ENCODE peak calls at places on chromosomes 4 and X, in four cellular contexts. V is AG10803; R is CD4-positive, alpha-beta T cell; E is pancreas. P is an unnamed sample.
A peak's percentile ranks its signal among the peaks of the same experiment; 100 is the strongest.

GRCh38 chr4:7651461-7651921 is 216.8 kb upstream of the PSAPL1 start:
- DNase-seq in V (no peak), R (no peak), E (no peak), P (no peak)

GRCh38 chrX:11444052-11444451 is 150.8 kb downstream of the AMELX start:
- DNase-seq in V (no peak), R (no peak), E (no peak), P (no peak)

GRCh38 chr4:83961575-83961974 is 425.7 kb downstream of the GPAT3 start:
- DNase-seq in V (peak; percentile 34), R (no peak), E (no peak), P (no peak)

GRCh38 chr4:121654738-121655137 is 42.0 kb downstream of the ANXA5 start:
- DNase-seq in V (no peak), R (no peak), E (no peak), P (no peak)

GRCh38 chrX:47936940-47937317 is 66.9 kb downstream of the ZNF182 start:
- DNase-seq in V (no peak), R (no peak), E (no peak), P (no peak)

GRCh38 chrX:19852014-19853005 is 35.1 kb downstream of the SH3KBP1 start:
- DNase-seq in V (peak; percentile 60), R (no peak), E (no peak), P (no peak)

GRCh38 chrX:12974217-12974796 is 603 bp upstream of the TMSB4X start:
- DNase-seq in V (peak; percentile 72), R (peak; percentile 58), E (peak; percentile 58), P (peak; percentile 71)

GRCh38 chr4:164396439-164396838 is 357.5 kb upstream of the SMIM31 start:
- DNase-seq in V (no peak), R (no peak), E (no peak), P (no peak)

GRCh38 chrX:40663078-40663740 is 15.8 kb upstream of the CXorf38 start:
- DNase-seq in V (no peak), R (no peak), E (no peak), P (no peak)

GRCh38 chr4:6761540-6762243 is 20.8 kb upstream of the KIAA0232 start:
- DNase-seq in V (no peak), R (no peak), E (no peak), P (no peak)

GRCh38 chr4:51884606-51885005 is 41.7 kb downstream of the DCUN1D4 start:
- DNase-seq in V (no peak), R (no peak), E (no peak), P (no peak)

GRCh38 chr4:25590171-25590570 is 65.5 kb upstream of the SLC34A2 start:
- DNase-seq in V (no peak), R (no peak), E (no peak), P (no peak)

GRCh38 chr4:184167576-184167975 is 50.1 kb downstream of the ENPP6 start:
- DNase-seq in V (no peak), R (no peak), E (no peak), P (no peak)

GRCh38 chr4:26261400-26261799 is 59.4 kb upstream of the RBPJ start:
- DNase-seq in V (no peak), R (no peak), E (no peak), P (no peak)

GRCh38 chrX:47629419-47630210 is at the start of gene CFP:
- DNase-seq in V (no peak), R (no peak), E (no peak), P (no peak)

GRCh38 chrX:154775611-154776349 is 13.1 kb downstream of the DKC1 start:
- DNase-seq in V (no peak), R (no peak), E (no peak), P (no peak)

GRCh38 chr4:145487626-145488025 is 6.0 kb downstream of the SMAD1 start:
- DNase-seq in V (no peak), R (no peak), E (no peak), P (no peak)

GRCh38 chr4:123250843-123251242 is 145.8 kb upstream of the SPRY1 start:
- DNase-seq in V (peak; percentile 20), R (no peak), E (no peak), P (no peak)

GRCh38 chr4:111937368-111937767 is 207.9 kb upstream of the FAM241A start:
- DNase-seq in V (peak; percentile 63), R (no peak), E (no peak), P (no peak)

GRCh38 chrX:120604359-120604782 is 470 bp downstream of the MCTS1 start:
- DNase-seq in V (peak; percentile 75), R (no peak), E (no peak), P (peak; percentile 54)

GRCh38 chrX:110477593-110478228 is 119.1 kb downstream of the RTL9 start:
- DNase-seq in V (no peak), R (no peak), E (peak; percentile 32), P (no peak)

GRCh38 chr4:53459548-53459947 is 82.1 kb downstream of the FIP1L1 start:
- DNase-seq in V (peak; percentile 32), R (no peak), E (no peak), P (no peak)

GRCh38 chr4:79367111-79367510 is 40.9 kb downstream of the GK2 start:
- DNase-seq in V (no peak), R (no peak), E (no peak), P (no peak)

GRCh38 chrX:11040976-11041375 is 70.2 kb upstream of the HCCS start:
- DNase-seq in V (peak; percentile 32), R (no peak), E (no peak), P (no peak)

GRCh38 chrX:107577933-107578332 is 50.4 kb upstream of the PRPS1 start:
- DNase-seq in V (no peak), R (no peak), E (no peak), P (no peak)

GRCh38 chrX:28586891-28587635 is at the start of gene IL1RAPL1:
- DNase-seq in V (peak; percentile 12), R (no peak), E (no peak), P (no peak)

GRCh38 chrX:13101439-13102139 is 57.2 kb upstream of the FAM9C start:
- DNase-seq in V (peak; percentile 85), R (peak; percentile 41), E (no peak), P (peak; percentile 85)

GRCh38 chrX:103845165-103845653 is 13.2 kb upstream of the RAB9B start:
- DNase-seq in V (peak; percentile 85), R (peak; percentile 41), E (no peak), P (no peak)

GRCh38 chr4:3465698-3466671 is 2.9 kb downstream of the DOK7 start:
- DNase-seq in V (no peak), R (no peak), E (peak; percentile 77), P (no peak)

GRCh38 chr4:62457356-62457755 is 1257.2 kb downstream of the ADGRL3 start:
- DNase-seq in V (no peak), R (no peak), E (no peak), P (no peak)

GRCh38 chr4:173167793-173168395 is 717 bp upstream of the GALNT7 start:
- DNase-seq in V (no peak), R (no peak), E (peak; percentile 70), P (no peak)

GRCh38 chrX:74318672-74319071 is 14.7 kb downstream of the ZCCHC13 start:
- DNase-seq in V (no peak), R (no peak), E (no peak), P (no peak)

GRCh38 chr4:6193399-6193798 is 7.0 kb downstream of the JAKMIP1 start:
- DNase-seq in V (no peak), R (no peak), E (no peak), P (no peak)

GRCh38 chr4:7594013-7594412 is 159.3 kb upstream of the PSAPL1 start:
- DNase-seq in V (no peak), R (no peak), E (no peak), P (no peak)

GRCh38 chr4:149531861-149532260 is 283.8 kb downstream of the IQCM start:
- DNase-seq in V (peak; percentile 1), R (no peak), E (no peak), P (no peak)

DNA sequence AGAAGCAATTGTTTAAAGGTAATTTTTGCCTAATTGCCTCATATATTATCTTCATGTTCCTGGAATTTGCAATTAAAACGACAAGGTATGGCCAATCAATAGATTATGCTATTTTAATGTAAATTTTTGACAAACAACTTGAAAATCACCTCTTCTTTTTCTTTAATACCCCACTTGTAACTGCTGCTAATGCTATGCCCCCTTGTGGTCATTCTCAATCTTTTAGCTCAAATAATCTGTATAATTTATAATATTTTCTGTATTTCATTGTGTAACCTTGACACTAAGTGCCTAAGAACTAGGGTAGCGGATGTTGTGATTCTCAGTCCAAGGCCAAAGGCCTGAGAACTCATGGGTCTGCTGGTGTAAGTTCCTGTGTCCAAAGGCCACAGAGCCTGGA is 831.7 kb upstream of the POU3F4 start:
- DNase-seq in V (no peak), R (no peak), E (no peak), P (no peak)
- TF ChIP-seq CTCF in V (no peak), R (no peak), E (no peak), P (no peak)

DNA sequence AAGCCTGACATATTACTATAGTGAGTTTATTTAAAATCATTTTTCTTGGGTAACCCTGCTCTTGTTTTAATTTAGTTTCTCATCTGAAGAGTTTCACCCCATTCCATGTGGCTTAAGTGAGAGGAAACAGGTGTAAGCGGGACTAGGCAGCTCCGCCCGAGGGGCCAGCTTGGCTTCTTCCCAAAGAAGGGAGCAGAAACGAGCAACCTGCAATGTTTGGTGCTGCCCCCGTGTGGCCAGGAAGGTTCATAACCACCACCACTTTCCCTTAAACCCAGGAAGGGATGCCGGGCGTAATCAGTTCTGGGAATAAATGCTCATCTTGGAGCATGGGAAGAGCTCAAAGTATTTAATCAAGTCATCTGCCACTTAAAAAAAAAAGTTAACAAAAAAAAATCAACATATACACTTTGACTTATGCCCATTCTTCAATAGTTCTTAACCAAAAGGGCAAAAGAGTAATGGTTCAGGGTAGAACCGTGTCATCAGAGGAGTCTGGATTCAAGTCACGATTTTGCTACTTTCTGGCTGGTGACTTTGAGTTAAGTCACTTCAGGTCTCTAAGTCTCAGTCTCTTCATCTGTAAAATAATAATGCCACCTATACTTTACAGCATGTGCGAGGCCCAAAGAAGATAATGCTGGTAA is 147.9 kb downstream of the NSUN7 start:
- DNase-seq in V (peak; percentile 56), R (peak; percentile 70), E (peak; percentile 85), P (peak; percentile 58)
- TF ChIP-seq CTCF in V (peak; percentile 83), R (peak; percentile 90), E (peak; percentile 62), P (peak; percentile 95)

GRCh38 chrX:45743081-45743533 is 542.4 kb upstream of the DIPK2B start:
- DNase-seq in V (peak; percentile 72), R (no peak), E (no peak), P (no peak)
- TF ChIP-seq CTCF in V (peak; percentile 41), R (no peak), E (no peak), P (no peak)

GRCh38 chr4:16199132-16199531 is 27.1 kb downstream of the TAPT1 start:
- DNase-seq in V (peak; percentile 39), R (no peak), E (no peak), P (no peak)
- TF ChIP-seq CTCF in V (peak; percentile 54), R (peak; percentile 69), E (no peak), P (peak; percentile 61)

GRCh38 chr4:55409468-55410171 is 13.9 kb downstream of the TMEM165 start:
- DNase-seq in V (peak; percentile 51), R (no peak), E (no peak), P (no peak)
- TF ChIP-seq CTCF in V (peak; percentile 52), R (peak; percentile 25), E (no peak), P (no peak)

GRCh38 chr4:142443469-142443868 is 402.6 kb downstream of the INPP4B start:
- DNase-seq in V (no peak), R (no peak), E (no peak), P (no peak)
- TF ChIP-seq CTCF in V (no peak), R (no peak), E (no peak), P (no peak)

P was measured in CD14-positive monocyte.